ENCODE peak calls at places on chromosomes 3 and 15, in eight cellular contexts. X is HCT116, N is K562, Z is HepG2, H is GM12878, A is GM23338, I is Panc1, K is upper lobe of left lung. F is an unnamed sample.

GRCh38 chr3:20108869-20109268 is 68.6 kb downstream of the KAT2B start:
- ATAC-seq in X (no peak), N (no peak), Z (no peak), H (no peak), A (no peak), I (no peak), K (no peak), F (no peak)

GRCh38 chr3:104604326-104605010 is 762.2 kb upstream of the ALCAM start:
- ATAC-seq in X (peak), N (no peak), Z (peak), H (peak), A (peak), I (no peak), K (no peak), F (no peak)

GRCh38 chr3:141557961-141558706 is 71.3 kb downstream of the RASA2 start:
- ATAC-seq in X (no peak), N (peak), Z (no peak), H (no peak), A (no peak), I (no peak), K (no peak), F (no peak)

GRCh38 chr15:101528108-101528916 is 38.8 kb upstream of the PCSK6 start:
- ATAC-seq in X (no peak), N (no peak), Z (peak), H (peak), A (no peak), I (peak), K (peak), F (peak)

GRCh38 chr3:15462451-15462850 is 35.1 kb downstream of the EAF1 start:
- ATAC-seq in X (no peak), N (no peak), Z (no peak), H (no peak), A (no peak), I (no peak), K (no peak), F (no peak)

GRCh38 chr15:31302778-31303433 is 23.7 kb upstream of the KLF13 start:
- ATAC-seq in X (peak), N (peak), Z (peak), H (peak), A (peak), I (no peak), K (no peak), F (no peak)

GRCh38 chr3:54573922-54574321 is 353.9 kb downstream of the LRTM1 start:
- ATAC-seq in X (no peak), N (no peak), Z (no peak), H (no peak), A (no peak), I (no peak), K (no peak), F (no peak)

GRCh38 chr15:91609231-91609630 is 244.3 kb upstream of the SLCO3A1 start:
- ATAC-seq in X (no peak), N (no peak), Z (no peak), H (no peak), A (no peak), I (no peak), K (peak), F (no peak)

GRCh38 chr3:159739166-159739565 is 249.5 kb upstream of the IL12A start:
- ATAC-seq in X (no peak), N (no peak), Z (no peak), H (no peak), A (no peak), I (no peak), K (no peak), F (no peak)

GRCh38 chr15:30929064-30929669 is 25.5 kb downstream of the FAN1 start:
- ATAC-seq in X (no peak), N (no peak), Z (no peak), H (no peak), A (no peak), I (no peak), K (no peak), F (no peak)

GRCh38 chr3:183315739-183316138 is 62.7 kb downstream of the B3GNT5 start:
- ATAC-seq in X (no peak), N (no peak), Z (no peak), H (no peak), A (no peak), I (no peak), K (no peak), F (no peak)

GRCh38 chr3:30012941-30013543 is 593.4 kb upstream of the TGFBR2 start:
- ATAC-seq in X (peak), N (peak), Z (peak), H (peak), A (peak), I (peak), K (peak), F (peak)

GRCh38 chr3:186021673-186022362 is 84.0 kb upstream of the TRA2B start:
- ATAC-seq in X (no peak), N (no peak), Z (no peak), H (no peak), A (no peak), I (peak), K (peak), F (no peak)

GRCh38 chr3:170047133-170047404 is 9.3 kb downstream of the GPR160 start:
- ATAC-seq in X (no peak), N (no peak), Z (no peak), H (no peak), A (no peak), I (no peak), K (no peak), F (no peak)

GRCh38 chr3:71514621-71515020 is 68.9 kb downstream of the FOXP1 start:
- ATAC-seq in X (no peak), N (no peak), Z (no peak), H (no peak), A (no peak), I (no peak), K (no peak), F (no peak)

GRCh38 chr3:71513081-71513480 is 70.4 kb downstream of the FOXP1 start:
- ATAC-seq in X (no peak), N (no peak), Z (no peak), H (no peak), A (no peak), I (no peak), K (no peak), F (no peak)

GRCh38 chr3:71512544-71512943 is 71.0 kb downstream of the FOXP1 start:
- ATAC-seq in X (no peak), N (no peak), Z (no peak), H (no peak), A (no peak), I (no peak), K (no peak), F (no peak)

GRCh38 chr3:71512000-71512399 is 71.5 kb downstream of the FOXP1 start:
- ATAC-seq in X (no peak), N (peak), Z (peak), H (peak), A (peak), I (no peak), K (no peak), F (no peak)

DNA sequence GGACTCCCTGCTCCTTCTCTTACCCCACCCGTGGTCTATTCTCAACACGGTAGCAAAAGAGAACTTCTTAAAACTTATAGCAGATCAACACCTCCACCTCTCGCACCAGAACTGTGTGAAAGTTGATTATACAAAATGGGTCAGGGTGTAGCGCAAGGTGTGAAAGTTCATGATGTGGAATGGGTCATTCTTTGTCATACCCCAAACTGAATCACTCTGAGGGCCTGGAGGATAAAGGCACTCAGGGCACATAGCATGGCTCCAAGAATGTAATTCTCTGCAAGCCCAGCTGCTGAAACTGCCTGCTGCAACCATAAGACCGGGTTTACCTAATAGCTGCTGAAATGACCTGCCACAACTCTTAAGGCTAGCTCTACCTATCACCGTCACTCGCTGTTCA is 70.0 kb downstream of the FOXP1 start:
- ATAC-seq in X (no peak), N (no peak), Z (no peak), H (no peak), A (no peak), I (no peak), K (no peak), F (no peak)
- TF ChIP-seq POLR2AphosphoS5 in X (no peak), N (no peak), Z (no peak), H (no peak), A (no peak), I (no peak), K (no peak), F (no peak)

GRCh38 chr3:195094211-195094921 is 176.6 kb downstream of the XXYLT1 start:
- ATAC-seq in X (no peak), N (peak), Z (no peak), H (peak), A (peak), I (peak), K (peak), F (no peak)
- TF ChIP-seq POLR2AphosphoS5 in X (no peak), N (no peak), Z (no peak), H (no peak), A (no peak), I (no peak), K (no peak), F (no peak)

DNA sequence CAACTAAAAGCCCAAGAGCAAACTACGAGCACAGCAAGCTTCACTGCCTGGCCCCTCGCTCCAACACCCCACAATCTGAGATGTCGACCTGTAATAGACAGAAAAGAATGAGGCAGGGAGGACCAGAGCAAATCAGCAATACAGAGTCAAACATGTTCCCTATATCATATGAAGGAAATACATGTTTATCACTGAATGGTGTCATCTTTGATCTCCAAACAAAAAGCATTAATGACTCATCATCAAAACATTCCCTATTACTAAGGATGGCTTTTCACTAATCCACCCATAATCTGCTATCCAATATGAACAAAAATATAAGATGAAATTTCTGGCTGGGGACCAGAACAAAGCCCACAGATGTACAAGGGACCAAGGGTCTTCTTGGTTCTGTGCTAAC is 34.7 kb downstream of the MYO5A start:
- ATAC-seq in X (no peak), N (no peak), Z (no peak), H (no peak), A (no peak), I (no peak), K (no peak), F (no peak)
- TF ChIP-seq POLR2AphosphoS5 in X (no peak), N (no peak), Z (no peak), H (no peak), A (no peak), I (no peak), K (no peak), F (no peak)

GRCh38 chr15:92899910-92900711 is at the start of gene CHD2:
- ATAC-seq in X (peak), N (peak), Z (peak), H (peak), A (peak), I (peak), K (peak), F (peak)
- TF ChIP-seq POLR2AphosphoS5 in X (peak), N (peak), Z (peak), H (peak), A (peak), I (peak), K (peak), F (peak)

GRCh38 chr15:70936326-70936725 is 43.7 kb downstream of the LRRC49 start:
- ATAC-seq in X (no peak), N (no peak), Z (no peak), H (no peak), A (no peak), I (no peak), K (no peak), F (no peak)

GRCh38 chr15:70935631-70936030 is 43.0 kb downstream of the LRRC49 start:
- ATAC-seq in X (peak), N (no peak), Z (no peak), H (no peak), A (peak), I (peak), K (no peak), F (no peak)

GRCh38 chr15:70933411-70933810 is 40.8 kb downstream of the LRRC49 start:
- ATAC-seq in X (no peak), N (no peak), Z (no peak), H (no peak), A (no peak), I (no peak), K (no peak), F (no peak)

DNA sequence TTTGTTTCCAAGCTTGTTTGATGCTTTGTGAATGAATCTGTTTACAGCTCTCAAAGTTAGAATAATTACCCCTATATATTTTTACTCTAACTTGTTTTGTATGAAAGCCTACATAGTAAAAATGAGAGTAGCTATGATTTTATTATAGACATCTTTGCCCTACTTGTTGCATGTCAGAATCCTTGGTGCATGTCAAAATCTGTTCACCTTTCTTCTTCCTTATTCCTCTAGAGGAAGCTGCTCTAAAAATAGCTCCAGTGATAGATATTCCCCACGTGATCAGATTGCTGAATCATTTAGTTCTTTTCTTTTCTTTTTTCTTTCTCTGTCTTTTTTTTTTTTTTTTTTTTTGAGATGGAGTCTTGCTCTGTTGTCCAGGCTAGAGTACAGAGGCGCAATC is 39.8 kb downstream of the LRRC49 start:
- ATAC-seq in X (no peak), N (no peak), Z (no peak), H (no peak), A (no peak), I (no peak), K (no peak), F (no peak)
- TF ChIP-seq POLR2AphosphoS5 in X (no peak), N (no peak), Z (no peak), H (no peak), A (no peak), I (no peak), K (no peak), F (no peak)

DNA sequence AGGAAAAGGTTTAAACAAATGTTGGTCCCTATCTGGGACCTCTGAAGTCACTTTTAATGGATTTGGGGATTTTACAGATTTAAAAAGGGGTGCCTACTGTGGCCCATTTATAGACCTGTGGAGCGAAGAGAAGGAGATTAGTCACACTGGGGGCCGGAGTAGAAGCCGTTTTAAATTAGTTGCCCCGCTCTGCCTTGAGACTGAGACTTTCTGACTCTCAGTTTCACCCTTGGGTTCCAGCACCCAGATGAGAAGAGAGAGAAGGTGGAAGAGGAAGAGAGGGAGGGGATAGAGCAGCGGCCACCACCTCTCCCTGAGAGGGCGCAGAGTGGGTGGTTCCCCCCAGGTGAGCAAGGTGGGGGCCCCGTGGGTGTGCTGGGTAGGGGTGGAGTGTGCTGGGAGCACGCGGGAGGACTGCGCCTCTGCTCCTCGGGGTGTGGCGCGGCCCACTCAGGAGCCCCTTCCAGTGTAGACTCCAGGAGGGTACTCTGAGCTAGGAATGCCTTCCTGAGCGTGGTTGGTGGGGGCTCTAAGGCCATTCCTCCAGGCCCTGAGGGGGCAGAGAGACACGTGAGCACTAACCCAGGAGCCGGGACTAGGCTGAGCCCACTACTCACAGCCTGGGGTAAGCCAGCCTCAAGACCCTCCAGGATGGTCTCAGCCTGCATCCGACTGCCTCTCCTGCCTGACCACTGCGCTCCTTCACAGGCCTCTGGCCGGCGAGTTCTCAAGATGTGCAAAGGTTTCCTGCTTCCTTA is 32.6 kb upstream of the RAB6B start:
- ATAC-seq in X (no peak), N (no peak), Z (no peak), H (no peak), A (no peak), I (no peak), K (no peak), F (no peak)
- TF ChIP-seq POLR2AphosphoS5 in X (no peak), N (no peak), Z (no peak), H (no peak), A (no peak), I (no peak), K (no peak), F (no peak)

DNA sequence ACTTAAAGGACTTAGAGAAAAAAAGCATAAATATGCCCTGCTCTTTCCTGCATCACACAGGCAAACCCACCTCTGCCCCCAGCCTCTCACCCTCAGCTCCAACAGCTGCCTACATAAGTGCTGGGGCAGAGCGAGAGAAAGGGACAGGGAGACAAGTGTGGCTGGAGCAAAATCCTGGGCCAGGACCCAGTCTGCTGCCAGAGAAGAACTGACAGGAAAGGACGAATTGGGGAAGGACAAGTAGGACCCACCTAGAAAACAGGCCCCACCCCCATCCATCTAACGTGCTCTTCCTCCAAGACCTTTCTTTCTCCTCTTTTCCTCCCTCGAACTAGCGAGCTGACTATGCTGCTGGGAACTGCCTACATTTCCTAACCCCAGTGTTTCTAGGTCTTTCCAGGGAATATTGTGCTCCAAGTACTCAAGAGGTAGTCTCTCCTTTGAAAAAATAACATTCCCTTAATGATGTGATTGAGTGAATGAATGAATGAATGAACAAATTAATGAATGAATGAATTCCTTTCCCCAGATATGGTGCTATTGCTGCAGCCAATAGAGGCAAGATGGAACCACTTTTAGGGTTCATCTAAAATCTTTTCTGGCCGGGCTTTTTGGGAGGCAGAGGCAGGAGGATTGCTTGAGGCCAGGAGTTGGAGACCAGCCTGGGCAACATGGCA is 18.4 kb downstream of the IGDCC4 start:
- ATAC-seq in X (no peak), N (no peak), Z (no peak), H (no peak), A (peak), I (no peak), K (no peak), F (no peak)
- TF ChIP-seq POLR2AphosphoS5 in X (no peak), N (no peak), Z (no peak), H (no peak), A (no peak), I (no peak), K (no peak), F (no peak)

GRCh38 chr3:151923901-151924300 is 50.5 kb downstream of the SUCNR1 start:
- ATAC-seq in X (no peak), N (no peak), Z (no peak), H (no peak), A (no peak), I (no peak), K (no peak), F (no peak)
- TF ChIP-seq POLR2AphosphoS5 in X (no peak), N (no peak), Z (no peak), H (no peak), A (no peak), I (no peak), K (no peak), F (no peak)

GRCh38 chr3:50345586-50345985 is at the start of gene ZMYND10:
- ATAC-seq in X (peak), N (peak), Z (no peak), H (peak), A (peak), I (peak), K (peak), F (peak)
- TF ChIP-seq POLR2AphosphoS5 in X (no peak), N (no peak), Z (no peak), H (no peak), A (peak), I (no peak), K (no peak), F (no peak)

GRCh38 chr3:61526307-61526706 is 35.1 kb upstream of the PTPRG start:
- ATAC-seq in X (no peak), N (no peak), Z (no peak), H (no peak), A (no peak), I (no peak), K (no peak), F (no peak)

GRCh38 chr3:61522064-61522463 is 39.3 kb upstream of the PTPRG start:
- ATAC-seq in X (no peak), N (no peak), Z (no peak), H (peak), A (peak), I (no peak), K (no peak), F (no peak)

GRCh38 chr3:61521229-61521628 is 40.1 kb upstream of the PTPRG start:
- ATAC-seq in X (no peak), N (no peak), Z (no peak), H (peak), A (peak), I (no peak), K (no peak), F (no peak)

GRCh38 chr3:61524933-61525332 is 36.4 kb upstream of the PTPRG start:
- ATAC-seq in X (no peak), N (no peak), Z (no peak), H (no peak), A (no peak), I (no peak), K (no peak), F (no peak)

GRCh38 chr3:61522629-61523028 is 38.7 kb upstream of the PTPRG start:
- ATAC-seq in X (no peak), N (no peak), Z (no peak), H (peak), A (peak), I (no peak), K (no peak), F (no peak)
- TF ChIP-seq POLR2AphosphoS5 in X (no peak), N (no peak), Z (no peak), H (no peak), A (no peak), I (no peak), K (no peak), F (no peak)

F was measured in gastroesophageal sphincter.